ENCODE peak calls at places on chromosomes 1 and 21, in four cellular contexts. C is sigmoid colon; O is activated CD4-positive, alpha-beta memory T cell treated with anti-CD3 and anti-CD28 coated beads for 36 hours; Q is foreskin fibroblast. L is an unnamed sample.

GRCh38 chr1:168085401-168085872 is 51.3 kb downstream of the GPR161 start:
- DNase-seq in C (peak), Q (peak), O (no peak), L (no peak)

GRCh38 chr1:226349801-226350503 is 41.0 kb upstream of the LIN9 start:
- DNase-seq in C (no peak), Q (peak), O (no peak), L (peak)

GRCh38 chr21:43885721-43886120 is 20.7 kb downstream of the AGPAT3 start:
- DNase-seq in C (peak), O (no peak), Q (no peak), L (peak)

GRCh38 chr1:53819387-53819786 is 18.7 kb downstream of the NDC1 start:
- DNase-seq in C (no peak), Q (no peak), O (no peak), L (no peak)

GRCh38 chr1:39196244-39197215 is 8.0 kb upstream of the MACF1 start:
- DNase-seq in O (peak), C (no peak), Q (peak), L (no peak)

GRCh38 chr21:33901421-33902288 is 13.9 kb downstream of the ATP5PO start:
- DNase-seq in Q (peak), C (peak), O (peak), L (no peak)

GRCh38 chr1:109635862-109636200 is 16.2 kb downstream of the AMPD2 start:
- DNase-seq in C (peak), Q (no peak), O (no peak), L (no peak)

GRCh38 chr1:22275626-22276395 is 132.9 kb upstream of the WNT4 start:
- DNase-seq in C (no peak), O (peak), Q (peak), L (no peak)

GRCh38 chr1:14600405-14601150 is 2.1 kb downstream of the KAZN start:
- DNase-seq in C (no peak), Q (no peak), O (no peak), L (no peak)

GRCh38 chr1:166470057-166470456 is 303.3 kb upstream of the FAM78B start:
- DNase-seq in O (no peak), Q (no peak), C (no peak), L (no peak)

GRCh38 chr1:107145637-107146036 is 4.8 kb downstream of the NTNG1 start:
- DNase-seq in Q (no peak), C (no peak), O (no peak), L (no peak)

GRCh38 chr1:152112101-152112884 is 3.0 kb downstream of the TCHH start:
- DNase-seq in C (no peak), Q (peak), O (peak), L (no peak)

L was measured in spleen.